ENCODE peak calls at places on chromosome 9, in ten cellular contexts. Z is thyroid gland; J is BJ; K is bronchial epithelial cell; R is epithelial cell of proximal tubule; I is GM23338; Q is suprapubic skin; S is foreskin fibroblast; E is CD4-positive, alpha-beta T cell; N is mucosa of descending colon. G is an unnamed sample.

GRCh38 chr9:112157961-112158360 is 17.1 kb downstream of the SUSD1 start:
- DNase-seq in Z (no peak), N (no peak), S (no peak), E (no peak), I (no peak), J (no peak), Q (no peak), R (no peak), K (no peak), G (no peak)

GRCh38 chr9:120944434-120945125 is 18.0 kb upstream of the TRAF1 start:
- DNase-seq in I (no peak), J (no peak), K (peak), S (no peak), R (no peak), Z (no peak), E (no peak), Q (no peak), N (no peak), G (no peak)

GRCh38 chr9:129617167-129617566 is 3.7 kb downstream of the C9orf50 start:
- DNase-seq in I (peak), S (peak), R (no peak), E (no peak), Q (no peak), K (peak), Z (no peak), N (no peak), J (no peak), G (no peak)

GRCh38 chr9:124452326-124452725 is 2.1 kb downstream of the ADGRD2 start:
- DNase-seq in K (no peak), Z (no peak), J (no peak), N (no peak), I (no peak), R (no peak), Q (no peak), E (no peak), S (no peak), G (no peak)

GRCh38 chr9:21608200-21608599 is 126.1 kb upstream of the IFNE start:
- DNase-seq in N (no peak), Q (no peak), R (no peak), Z (no peak), J (no peak), I (no peak), E (no peak), S (no peak), K (no peak), G (no peak)

GRCh38 chr9:113957778-113958430 is 81.8 kb downstream of the ZNF618 start:
- DNase-seq in J (peak), R (peak), E (no peak), K (peak), N (peak), S (peak), I (no peak), Q (peak), Z (no peak), G (peak)

GRCh38 chr9:132857601-132858342 is 20.3 kb downstream of the AK8 start:
- DNase-seq in Q (no peak), N (no peak), Z (no peak), I (no peak), E (no peak), K (no peak), J (no peak), S (no peak), R (no peak), G (no peak)

GRCh38 chr9:4674783-4675182 is 4.6 kb upstream of the CDC37L1 start:
- DNase-seq in E (no peak), Z (no peak), S (peak), R (peak), N (no peak), Q (no peak), K (peak), I (no peak), J (peak), G (no peak)

GRCh38 chr9:114538241-114538640 is 33.0 kb upstream of the WHRN start:
- DNase-seq in S (no peak), I (peak), Q (no peak), N (peak), J (no peak), R (no peak), Z (peak), K (peak), E (peak), G (no peak)

GRCh38 chr9:108639736-108640135 is 216.1 kb downstream of the ACTL7B start:
- DNase-seq in E (no peak), K (no peak), Z (no peak), N (no peak), R (no peak), I (no peak), S (no peak), Q (no peak), J (no peak), G (no peak)

GRCh38 chr9:99828417-99829176 is 6.9 kb downstream of the NR4A3 start:
- DNase-seq in K (no peak), N (no peak), E (no peak), Q (no peak), I (peak), J (no peak), Z (peak), S (peak), R (no peak), G (no peak)

GRCh38 chr9:132857031-132857430 is 21.1 kb downstream of the AK8 start:
- DNase-seq in J (no peak), N (peak), K (no peak), Q (no peak), S (peak), E (no peak), R (no peak), Z (peak), I (no peak), G (no peak)

GRCh38 chr9:123402981-123403509 is 47.0 kb downstream of the CRB2 start:
- DNase-seq in N (no peak), K (no peak), J (no peak), Z (no peak), Q (no peak), R (no peak), I (no peak), S (no peak), E (no peak), G (no peak)

GRCh38 chr9:109793196-109793595 is 13.2 kb downstream of the PALM2AKAP2 start:
- DNase-seq in Q (no peak), N (no peak), R (peak), I (no peak), K (peak), J (peak), E (no peak), S (peak), Z (no peak), G (no peak)

GRCh38 chr9:113446323-113446740 is 17.2 kb upstream of the RGS3 start:
- DNase-seq in I (peak), S (peak), Q (no peak), R (no peak), E (no peak), Z (no peak), N (no peak), J (no peak), K (peak), G (no peak)

GRCh38 chr9:98488578-98489312 is 220.0 kb downstream of the GABBR2 start:
- DNase-seq in E (no peak), N (no peak), K (peak), Z (peak), S (peak), Q (no peak), I (peak), R (peak), J (peak), G (peak)

GRCh38 chr9:111926421-111926875 is 29.8 kb downstream of the UGCG start:
- DNase-seq in Q (no peak), S (peak), N (peak), I (no peak), Z (peak), E (peak), K (no peak), R (no peak), J (no peak), G (no peak)

GRCh38 chr9:14313951-14314423 is at the start of gene NFIB:
- DNase-seq in S (peak), R (no peak), Q (no peak), E (no peak), I (peak), N (peak), J (no peak), K (no peak), Z (peak), G (no peak)

GRCh38 chr9:33293782-33294181 is 3.5 kb downstream of the NFX1 start:
- DNase-seq in S (no peak), N (no peak), E (no peak), I (no peak), J (no peak), K (no peak), Z (no peak), Q (no peak), R (no peak), G (no peak)

GRCh38 chr9:116951588-116952433 is 264.7 kb downstream of the TRIM32 start:
- DNase-seq in R (peak), K (peak), S (peak), I (no peak), Q (no peak), Z (no peak), E (no peak), N (no peak), J (peak), G (no peak)

GRCh38 chr9:114314881-114315722 is 7.8 kb upstream of the ORM1 start:
- DNase-seq in Z (no peak), N (no peak), R (peak), E (no peak), Q (peak), I (no peak), S (peak), J (no peak), K (peak), G (no peak)

GRCh38 chr9:123225374-123225813 is 43.0 kb downstream of the STRBP start:
- DNase-seq in K (peak), I (peak), N (peak), Q (no peak), J (peak), E (peak), R (peak), S (peak), Z (peak), G (no peak)

GRCh38 chr9:69874301-69875060 is 53.9 kb downstream of the CFAP95 start:
- DNase-seq in I (peak), S (peak), K (no peak), E (no peak), J (peak), Q (no peak), R (no peak), N (no peak), Z (no peak), G (no peak)

GRCh38 chr9:26670052-26670640 is 222.5 kb downstream of the CAAP1 start:
- DNase-seq in J (no peak), I (no peak), Q (no peak), K (no peak), S (no peak), R (no peak), Z (no peak), E (no peak), N (no peak), G (no peak)

GRCh38 chr9:69645488-69645887 is 26.7 kb downstream of the APBA1 start:
- DNase-seq in K (peak), E (no peak), N (peak), S (no peak), R (no peak), J (no peak), I (peak), Z (peak), Q (peak), G (no peak)

GRCh38 chr9:37148181-37148580 is 27.8 kb downstream of the ZCCHC7 start:
- DNase-seq in J (no peak), I (no peak), Q (no peak), K (no peak), Z (no peak), E (no peak), S (no peak), N (no peak), R (no peak), G (no peak)

GRCh38 chr9:8408575-8409190 is 609.1 kb upstream of the DMAC1 start:
- DNase-seq in R (no peak), Z (no peak), S (no peak), N (no peak), I (peak), J (no peak), Q (no peak), E (no peak), K (no peak), G (no peak)

GRCh38 chr9:129568560-129569505 is 52.1 kb downstream of the C9orf50 start:
- DNase-seq in E (no peak), K (no peak), R (no peak), Q (no peak), N (peak), J (no peak), S (peak), I (peak), Z (peak), G (no peak)

GRCh38 chr9:76136986-76137385 is 246.5 kb downstream of the PCSK5 start:
- DNase-seq in I (peak), S (peak), K (peak), E (no peak), N (no peak), Z (no peak), Q (no peak), R (peak), J (peak), G (no peak)

GRCh38 chr9:23005061-23005690 is 558.6 kb downstream of the DMRTA1 start:
- DNase-seq in E (no peak), K (peak), I (peak), S (no peak), N (no peak), Q (no peak), R (no peak), Z (no peak), J (no peak), G (peak)

GRCh38 chr9:127505396-127506116 is 54.2 kb downstream of the LRSAM1 start:
- DNase-seq in S (peak), K (no peak), I (peak), N (no peak), E (peak), R (no peak), J (no peak), Q (no peak), Z (no peak), G (no peak)

GRCh38 chr9:127507751-127508648 is 56.7 kb downstream of the LRSAM1 start:
- DNase-seq in Z (no peak), N (no peak), K (no peak), S (no peak), I (no peak), J (no peak), R (no peak), Q (no peak), E (no peak), G (no peak)

GRCh38 chr9:127504887-127505251 is 53.6 kb downstream of the LRSAM1 start:
- DNase-seq in N (no peak), R (no peak), I (no peak), K (no peak), Z (no peak), E (no peak), Q (no peak), J (no peak), S (peak), G (no peak)

GRCh38 chr9:127506814-127507750 is 55.8 kb downstream of the LRSAM1 start:
- DNase-seq in J (no peak), I (no peak), K (no peak), S (peak), Z (no peak), E (no peak), N (no peak), R (no peak), Q (no peak), G (no peak)

GRCh38 chr9:127506117-127506813 is 55.0 kb downstream of the LRSAM1 start:
- DNase-seq in I (no peak), R (no peak), J (no peak), E (no peak), Z (no peak), S (peak), N (no peak), K (no peak), Q (no peak), G (no peak)
- TF ChIP-seq CTCF in I (no peak), R (no peak), J (no peak), E (no peak), Z (no peak), S (no peak), N (no peak), K (no peak), Q (no peak), G (no peak)

GRCh38 chr9:5869315-5870019 is 21.2 kb upstream of the MLANA start:
- DNase-seq in N (peak), K (peak), E (no peak), J (no peak), S (no peak), Z (no peak), I (peak), R (no peak), Q (no peak), G (no peak)
- TF ChIP-seq CTCF in N (peak), K (peak), E (no peak), J (peak), S (peak), Z (no peak), I (peak), R (peak), Q (peak), G (peak)

GRCh38 chr9:18788256-18788655 is 244.8 kb downstream of the SAXO1 start:
- DNase-seq in R (no peak), Q (no peak), N (no peak), I (no peak), S (no peak), J (no peak), Z (no peak), E (no peak), K (no peak), G (no peak)

GRCh38 chr9:18786936-18787658 is 245.9 kb downstream of the SAXO1 start:
- DNase-seq in N (no peak), E (no peak), Z (no peak), Q (no peak), S (peak), R (no peak), I (no peak), J (no peak), K (no peak), G (no peak)

GRCh38 chr9:18793122-18793521 is 239.9 kb downstream of the SAXO1 start:
- DNase-seq in Q (no peak), R (no peak), K (no peak), E (no peak), N (no peak), I (no peak), Z (no peak), J (no peak), S (no peak), G (no peak)

GRCh38 chr9:18786196-18786595 is 246.8 kb downstream of the SAXO1 start:
- DNase-seq in J (no peak), N (no peak), K (no peak), S (no peak), I (no peak), Q (no peak), Z (no peak), R (no peak), E (no peak), G (no peak)

GRCh38 chr9:18791074-18791473 is 241.9 kb downstream of the SAXO1 start:
- DNase-seq in N (no peak), R (no peak), Z (peak), S (no peak), Q (no peak), J (no peak), I (peak), K (no peak), E (no peak), G (no peak)
- TF ChIP-seq CTCF in N (no peak), R (peak), Z (peak), S (peak), Q (no peak), J (peak), I (peak), K (no peak), E (no peak), G (peak)

DNA sequence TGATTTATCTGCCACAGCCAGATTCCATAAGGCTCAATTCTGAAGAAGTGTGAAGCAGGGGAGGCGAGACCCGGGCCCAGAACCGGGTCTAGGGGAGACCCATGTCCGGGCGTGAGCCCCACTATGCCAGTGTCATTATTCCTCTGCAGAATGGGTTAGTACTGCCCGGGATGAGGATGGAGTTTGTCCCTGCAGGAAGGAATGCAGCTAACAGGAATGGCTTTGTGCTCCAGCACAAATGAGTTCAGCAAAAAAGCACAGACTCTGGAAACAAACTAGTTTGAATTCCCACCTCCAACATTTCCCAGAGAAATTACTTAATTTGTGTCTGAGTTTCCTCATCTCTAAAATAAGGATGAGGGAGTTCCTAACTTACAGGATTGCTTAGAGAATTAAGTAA is 202.9 kb downstream of the SYK start:
- DNase-seq in S (peak), R (no peak), Q (no peak), E (no peak), K (no peak), I (peak), J (no peak), Z (no peak), N (no peak), G (no peak)
- TF ChIP-seq CTCF in S (no peak), R (peak), Q (no peak), E (no peak), K (no peak), I (no peak), J (no peak), Z (no peak), N (no peak), G (peak)

DNA sequence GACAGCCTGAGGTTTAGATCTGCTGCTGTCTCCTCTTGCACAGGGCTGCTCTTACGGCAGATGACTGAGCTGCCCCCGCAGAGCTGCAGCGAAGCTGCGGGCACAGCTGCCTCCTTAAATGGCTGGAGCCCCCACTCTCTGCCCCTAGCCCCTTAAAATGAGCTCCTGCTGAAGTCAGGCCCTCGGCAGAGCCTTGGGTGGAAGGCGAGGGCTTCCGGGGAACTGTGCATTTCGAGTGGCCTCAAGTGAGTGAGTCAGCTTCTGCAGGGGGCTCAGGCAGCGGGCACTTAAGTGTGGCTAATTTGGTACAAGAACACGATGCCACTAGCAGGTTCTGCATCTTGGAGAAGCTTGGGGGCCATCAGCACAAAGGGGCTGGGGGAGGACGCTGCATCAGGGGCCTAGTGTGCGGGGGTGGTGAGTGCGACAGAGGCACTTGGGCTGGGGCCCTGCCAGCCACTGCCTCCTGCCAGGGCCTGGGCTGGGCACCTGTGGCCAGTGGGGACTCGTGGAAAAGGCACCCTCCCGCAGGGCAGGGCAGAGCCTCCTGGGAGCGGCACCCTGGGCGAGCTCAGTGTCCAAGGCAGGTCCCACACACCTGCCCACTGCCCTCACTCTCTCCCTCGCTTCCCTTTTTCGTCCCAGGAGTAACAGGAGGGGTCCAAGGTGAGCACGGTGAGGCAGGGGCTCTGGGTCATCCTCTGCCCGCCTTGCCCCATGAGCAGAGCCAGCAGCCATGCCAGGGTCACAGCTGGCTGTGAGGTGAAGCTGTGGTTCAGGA is 28.8 kb upstream of the RNU6ATAC start:
- DNase-seq in E (no peak), R (no peak), N (no peak), Q (peak), S (no peak), K (no peak), Z (peak), I (no peak), J (no peak), G (no peak)
- TF ChIP-seq CTCF in E (no peak), R (no peak), N (no peak), Q (no peak), S (no peak), K (no peak), Z (no peak), I (no peak), J (no peak), G (no peak)

GRCh38 chr9:137969008-137969407 is 91.4 kb downstream of the CACNA1B start:
- DNase-seq in N (no peak), K (no peak), Q (peak), E (no peak), S (no peak), I (no peak), Z (no peak), R (no peak), J (no peak), G (no peak)

GRCh38 chr9:137970098-137970497 is 92.5 kb downstream of the CACNA1B start:
- DNase-seq in E (no peak), Q (no peak), J (no peak), K (no peak), I (no peak), R (no peak), S (no peak), N (no peak), Z (no peak), G (no peak)

GRCh38 chr9:137969685-137970084 is 92.1 kb downstream of the CACNA1B start:
- DNase-seq in R (no peak), Z (no peak), N (no peak), J (no peak), I (no peak), E (no peak), S (no peak), Q (no peak), K (no peak), G (no peak)

GRCh38 chr9:137967280-137967943 is 89.8 kb downstream of the CACNA1B start:
- DNase-seq in Z (no peak), N (no peak), E (no peak), K (no peak), S (no peak), I (no peak), R (no peak), J (no peak), Q (peak), G (no peak)

GRCh38 chr9:137968235-137968634 is 90.7 kb downstream of the CACNA1B start:
- DNase-seq in E (no peak), S (no peak), R (no peak), Q (peak), K (no peak), N (no peak), Z (no peak), I (peak), J (no peak), G (no peak)
- TF ChIP-seq CTCF in E (no peak), S (no peak), R (no peak), Q (no peak), K (no peak), N (no peak), Z (no peak), I (peak), J (no peak), G (no peak)

GRCh38 chr9:101478906-101479305 is 43.3 kb upstream of the ALDOB start:
- DNase-seq in I (no peak), Z (no peak), S (no peak), R (no peak), N (peak), J (no peak), K (peak), Q (no peak), E (no peak), G (no peak)
- TF ChIP-seq CTCF in I (no peak), Z (no peak), S (no peak), R (peak), N (no peak), J (no peak), K (no peak), Q (peak), E (no peak), G (no peak)